ENCODE peak calls at places on chromosomes 1 and 21, in nine cellular contexts. J is nephron progenitor cell, N is AG10803, S is HCT116, W is H54, M is iPS DF 19.7, B is H7, X is NCI-H1092 treated with DMSO at 0.1 percent for 48 hours, U is AML-193. R is an unnamed sample.

GRCh38 chr21:39218082-39218409 is 34.8 kb upstream of the PSMG1 start:
- DNase-seq in X (no peak), J (no peak), U (no peak), W (no peak), B (no peak), M (no peak), S (no peak), N (no peak), R (no peak)

GRCh38 chr21:26965567-26966359 is 1.1 kb downstream of the ADAMTS5 start:
- DNase-seq in B (peak), J (peak), W (no peak), S (no peak), U (no peak), N (peak), X (no peak), M (no peak), R (no peak)

GRCh38 chr21:43369124-43369523 is 57.8 kb downstream of the SIK1 start:
- DNase-seq in B (no peak), M (no peak), W (no peak), N (peak), J (no peak), S (no peak), X (no peak), U (no peak), R (no peak)

GRCh38 chr1:186680031-186681012 is at the start of gene PTGS2:
- DNase-seq in X (no peak), W (no peak), N (peak), B (peak), M (peak), J (peak), U (peak), S (peak), R (no peak)

GRCh38 chr1:109997204-109997866 is 12.8 kb downstream of the AHCYL1 start:
- DNase-seq in W (no peak), N (no peak), M (no peak), U (no peak), B (no peak), S (no peak), J (no peak), X (no peak), R (no peak)

GRCh38 chr1:186272486-186272885 is 102.6 kb downstream of the TPR start:
- DNase-seq in S (no peak), W (no peak), N (peak), B (no peak), U (no peak), M (no peak), J (no peak), X (no peak), R (no peak)

GRCh38 chr1:26281091-26281958 is 1.4 kb downstream of the SH3BGRL3 start:
- DNase-seq in N (no peak), J (no peak), M (no peak), W (no peak), X (no peak), S (no peak), U (no peak), B (peak), R (no peak)

GRCh38 chr1:167059729-167060107 is 30.5 kb downstream of the GPA33 start:
- DNase-seq in S (no peak), M (no peak), B (no peak), U (no peak), J (no peak), X (no peak), W (no peak), N (no peak), R (no peak)

GRCh38 chr1:226419284-226419683 is 11.4 kb upstream of the PARP1 start:
- DNase-seq in M (no peak), B (no peak), S (no peak), W (no peak), N (no peak), J (no peak), X (no peak), U (no peak), R (no peak)

GRCh38 chr1:162381383-162381782 is at the start of gene C1orf226:
- DNase-seq in B (peak), U (no peak), N (no peak), W (peak), X (no peak), J (no peak), S (peak), M (no peak), R (no peak)

GRCh38 chr21:36126166-36126565 is 8.7 kb upstream of the CBR3 start:
- DNase-seq in N (no peak), X (no peak), U (no peak), M (no peak), S (no peak), B (no peak), J (no peak), W (no peak), R (no peak)

GRCh38 chr21:38181101-38181500 is 75.7 kb upstream of the KCNJ15 start:
- DNase-seq in N (peak), X (no peak), J (no peak), S (no peak), B (no peak), U (no peak), M (no peak), W (no peak), R (no peak)

GRCh38 chr1:3292868-3293562 is 161.4 kb upstream of the ARHGEF16 start:
- DNase-seq in S (peak), X (no peak), N (no peak), M (no peak), W (no peak), B (no peak), U (no peak), J (no peak), R (no peak)

GRCh38 chr1:29682918-29683314 is 446.6 kb downstream of the PTPRU start:
- DNase-seq in S (no peak), B (peak), W (no peak), J (no peak), M (no peak), N (peak), U (no peak), X (peak), R (peak)